ENCODE peak calls at places on chromosomes 6 and 20, in ten cellular contexts. N is adrenal gland; H is activated CD8-positive, alpha-beta memory T cell treated with anti-CD3 and anti-CD28 coated beads for 24 hours; Y is NB4; M is AML-193; W is stimulated activated CD4-positive, alpha-beta T cell treated with anti-CD3 and anti-CD28 coated beads, Interleukin-12 subunit alpha, Interleukin-12 subunit beta, amount 100 ng/mL, for 4 hours; R is Peyer's patch; B is ELR; D is activated CD4-positive, alpha-beta T cell treated with anti-CD3 and anti-CD28 coated beads for 36 hours; A is CD8-positive, alpha-beta memory T cell. V is an unnamed sample.

GRCh38 chr6:166296035-166296883 is 11.9 kb downstream of the PRR18 start:
- DNase-seq in N (no peak), H (peak), Y (no peak), M (no peak), W (no peak), R (no peak), B (no peak), D (no peak), A (no peak), V (no peak)

GRCh38 chr6:138972226-138972665 is 15.8 kb downstream of the REPS1 start:
- DNase-seq in N (no peak), H (no peak), Y (no peak), M (no peak), W (no peak), R (no peak), B (peak), D (no peak), A (no peak), V (no peak)

GRCh38 chr6:142953373-142954273 is 8.6 kb upstream of the HIVEP2 start:
- DNase-seq in N (no peak), H (no peak), Y (no peak), M (no peak), W (no peak), R (no peak), B (no peak), D (no peak), A (no peak), V (no peak)

GRCh38 chr6:84847349-84848160 is 83.2 kb upstream of the TBX18 start:
- DNase-seq in N (no peak), H (no peak), Y (no peak), M (no peak), W (no peak), R (no peak), B (peak), D (no peak), A (no peak), V (no peak)

GRCh38 chr6:149964243-149965190 is 774 bp downstream of the ULBP1 start:
- DNase-seq in N (no peak), H (peak), Y (no peak), M (no peak), W (peak), R (no peak), B (peak), D (peak), A (no peak), V (no peak)

GRCh38 chr20:50415031-50415515 is 95.1 kb upstream of the PTPN1 start:
- DNase-seq in N (no peak), H (no peak), Y (no peak), M (no peak), W (no peak), R (no peak), B (no peak), D (no peak), A (peak), V (no peak)

GRCh38 chr6:157996201-157996712 is 14.6 kb downstream of the SYNJ2 start:
- DNase-seq in N (no peak), H (no peak), Y (peak), M (no peak), W (no peak), R (no peak), B (no peak), D (no peak), A (peak), V (no peak)

GRCh38 chr6:15527838-15528617 is 134.8 kb downstream of the DTNBP1 start:
- DNase-seq in N (no peak), H (peak), Y (no peak), M (no peak), W (no peak), R (no peak), B (peak), D (no peak), A (no peak), V (no peak)

GRCh38 chr6:17831135-17831534 is 124.4 kb upstream of the NUP153 start:
- DNase-seq in N (peak), H (no peak), Y (no peak), M (no peak), W (no peak), R (no peak), B (peak), D (no peak), A (no peak), V (no peak)

GRCh38 chr20:53565254-53565653 is 28.4 kb downstream of the ZNF217 start:
- DNase-seq in N (no peak), H (peak), Y (no peak), M (no peak), W (no peak), R (no peak), B (no peak), D (no peak), A (no peak), V (no peak)

GRCh38 chr20:17762873-17763557 is 63.2 kb downstream of the BANF2 start:
- DNase-seq in N (no peak), H (no peak), Y (no peak), M (no peak), W (no peak), R (no peak), B (no peak), D (no peak), A (no peak), V (no peak)

GRCh38 chr6:108667984-108668383 is 107.3 kb downstream of the FOXO3 start:
- DNase-seq in N (no peak), H (no peak), Y (no peak), M (no peak), W (no peak), R (no peak), B (no peak), D (no peak), A (no peak), V (no peak)

GRCh38 chr20:64222273-64222672 is 33.3 kb upstream of the PCMTD2 start:
- DNase-seq in N (peak), H (no peak), Y (no peak), M (no peak), W (no peak), R (no peak), B (peak), D (no peak), A (no peak), V (no peak)

GRCh38 chr6:24720604-24721460 is 1.9 kb upstream of the C6orf62 start:
- DNase-seq in N (peak), H (peak), Y (peak), M (peak), W (peak), R (peak), B (peak), D (peak), A (peak), V (peak)